ENCODE peak calls at places on chromosomes 2 and 18, in six cellular contexts. E is pancreas, K is lung, J is fibroblast of pulmonary artery, G is AG04450, N is A549. F is an unnamed sample.

GRCh38 chr18:14117611-14118010 is 14.6 kb downstream of the ZNF519 start:
- DNase-seq in E (no peak), K (no peak), J (no peak), G (no peak), N (no peak), F (no peak)

GRCh38 chr2:108565778-108566375 is 31.6 kb downstream of the LIMS1 start:
- DNase-seq in E (no peak), K (no peak), J (no peak), G (no peak), N (no peak), F (no peak)

GRCh38 chr2:105068387-105068786 is 30.5 kb downstream of the MRPS9 start:
- DNase-seq in E (no peak), K (no peak), J (no peak), G (no peak), N (no peak), F (no peak)

GRCh38 chr2:238379096-238379810 is 47.5 kb upstream of the ASB1 start:
- DNase-seq in E (no peak), K (no peak), J (peak; percentile 82), G (no peak), N (no peak), F (no peak)

GRCh38 chr2:127669056-127669455 is 6.3 kb downstream of the LIMS2 start:
- DNase-seq in E (no peak), K (no peak), J (peak; percentile 21), G (no peak), N (no peak), F (no peak)

GRCh38 chr2:11342561-11343343 is 1.7 kb downstream of the ROCK2 start:
- DNase-seq in E (no peak), K (peak; percentile 37), J (peak; percentile 68), G (peak; percentile 46), N (peak; percentile 56), F (no peak)

GRCh38 chr2:225668606-225669266 is 269.2 kb downstream of the NYAP2 start:
- DNase-seq in E (no peak), K (no peak), J (peak; percentile 78), G (peak; percentile 56), N (peak; percentile 47), F (no peak)

GRCh38 chr2:100962366-100963025 is 39.6 kb upstream of the RPL31 start:
- DNase-seq in E (no peak), K (no peak), J (no peak), G (no peak), N (no peak), F (no peak)

GRCh38 chr2:69185807-69186206 is 172.8 kb downstream of the ANTXR1 start:
- DNase-seq in E (no peak), K (no peak), J (no peak), G (no peak), N (no peak), F (no peak)

GRCh38 chr2:232204457-232204931 is 174.1 kb upstream of the ALPP start:
- DNase-seq in E (no peak), K (no peak), J (peak; percentile 15), G (no peak), N (no peak), F (no peak)
- TF ChIP-seq CTCF in E (no peak), K (no peak), J (no peak), G (no peak), N (no peak), F (no peak)

DNA sequence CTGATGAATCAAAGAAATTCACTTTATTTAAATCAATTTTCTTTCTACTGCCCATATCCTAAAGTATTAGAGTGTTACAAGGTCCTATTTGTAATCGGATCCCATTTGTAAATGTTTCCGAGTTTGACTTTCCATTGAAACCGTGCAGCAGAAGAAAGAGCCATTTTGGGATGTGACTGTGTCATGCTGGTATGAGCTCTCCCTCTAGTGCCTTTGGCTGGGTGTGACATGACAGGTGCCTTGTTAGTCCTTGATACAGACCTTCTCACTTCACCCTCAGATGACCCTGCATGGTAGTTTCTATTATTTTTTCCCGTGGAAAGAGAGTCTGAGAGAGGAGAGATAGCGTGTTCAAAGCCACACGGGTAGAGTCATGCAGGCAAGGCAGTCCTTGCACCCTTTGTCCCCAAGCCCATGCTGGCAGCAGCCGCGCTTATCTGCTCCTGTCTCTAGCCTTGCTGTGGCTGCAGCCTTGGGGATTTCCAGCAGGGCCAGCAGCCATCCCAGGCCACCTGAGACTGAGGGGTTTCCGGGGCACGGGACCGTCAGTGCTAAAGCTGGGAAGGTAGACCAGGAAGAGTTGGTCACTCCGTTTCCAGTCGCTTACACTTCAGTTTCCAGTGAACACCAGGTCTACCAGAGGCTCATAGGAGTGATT is 21.4 kb downstream of the CHMP1B start:
- DNase-seq in E (peak; percentile 34), K (no peak), J (peak; percentile 46), G (no peak), N (peak; percentile 41), F (no peak)
- TF ChIP-seq CTCF in E (peak; percentile 19), K (peak; percentile 17), J (peak; percentile 42), G (peak; percentile 47), N (peak; percentile 49), F (peak; percentile 75)

DNA sequence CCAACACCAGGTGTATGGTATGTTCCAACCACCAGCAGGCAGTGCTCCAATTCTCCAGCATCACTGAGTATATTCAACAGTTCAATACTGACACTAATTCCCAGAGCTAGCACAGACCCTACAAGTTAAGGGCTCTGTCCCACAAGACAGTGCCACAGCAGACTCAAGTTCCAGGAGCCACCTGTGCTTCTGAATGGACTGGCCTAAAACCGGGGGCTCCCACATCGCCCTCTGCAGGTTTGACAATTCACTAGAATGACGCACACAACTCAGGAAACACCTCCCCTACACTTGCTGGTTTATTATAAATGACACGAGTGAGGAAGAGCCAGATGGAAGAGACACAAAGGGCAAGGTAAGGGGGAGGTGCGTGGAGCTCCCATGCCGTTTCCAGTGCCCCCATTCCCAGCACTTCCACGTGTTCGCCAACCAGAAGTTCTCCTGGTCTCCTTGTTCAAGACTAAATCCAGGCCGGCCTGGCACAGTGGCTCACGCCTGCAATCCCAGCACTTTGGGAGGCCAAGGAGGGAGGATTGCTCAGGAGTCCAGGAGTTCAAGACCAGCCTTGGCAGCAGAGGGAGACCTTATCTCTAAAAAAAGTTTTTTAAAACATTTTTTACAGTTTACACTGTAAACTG is 12.2 kb upstream of the ATP6V1B1 start:
- DNase-seq in E (no peak), K (no peak), J (no peak), G (no peak), N (peak; percentile 35), F (peak; percentile 43)
- TF ChIP-seq CTCF in E (no peak), K (no peak), J (peak; percentile 25), G (no peak), N (peak; percentile 34), F (peak; percentile 54)

GRCh38 chr2:219076253-219076652 is 15.5 kb upstream of the IHH start:
- DNase-seq in E (no peak), K (no peak), J (no peak), G (no peak), N (no peak), F (no peak)

GRCh38 chr2:219078126-219078525 is 17.4 kb upstream of the IHH start:
- DNase-seq in E (no peak), K (no peak), J (no peak), G (no peak), N (no peak), F (no peak)

GRCh38 chr2:219072741-219073140 is 12.0 kb upstream of the IHH start:
- DNase-seq in E (no peak), K (no peak), J (no peak), G (no peak), N (no peak), F (no peak)

GRCh38 chr2:219071189-219071816 is 10.6 kb upstream of the IHH start:
- DNase-seq in E (no peak), K (no peak), J (no peak), G (no peak), N (no peak), F (no peak)

GRCh38 chr2:219073413-219074129 is 12.8 kb upstream of the IHH start:
- DNase-seq in E (no peak), K (peak; percentile 49), J (peak; percentile 81), G (peak; percentile 27), N (peak; percentile 26), F (no peak)
- TF ChIP-seq CTCF in E (peak; percentile 39), K (peak; percentile 62), J (peak; percentile 72), G (peak; percentile 63), N (peak; percentile 65), F (peak; percentile 72)

DNA sequence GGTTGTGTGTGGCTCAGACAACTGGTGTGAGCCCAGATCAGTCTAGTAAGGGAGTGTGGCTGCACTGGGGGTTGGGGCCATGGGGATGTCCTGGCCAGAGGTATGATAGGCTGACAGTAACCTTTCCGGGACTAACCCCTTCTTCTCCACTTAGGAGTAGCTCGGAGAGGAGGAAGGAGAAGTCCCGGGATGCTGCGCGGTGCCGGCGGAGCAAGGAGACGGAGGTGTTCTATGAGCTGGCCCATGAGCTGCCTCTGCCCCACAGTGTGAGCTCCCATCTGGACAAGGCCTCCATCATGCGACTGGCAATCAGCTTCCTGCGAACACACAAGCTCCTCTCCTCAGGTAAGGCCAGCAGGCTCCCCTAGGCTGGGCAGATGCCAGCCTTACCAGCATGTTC is 49.5 kb downstream of the EPAS1 start:
- DNase-seq in E (no peak), K (no peak), J (no peak), G (no peak), N (no peak), F (no peak)
- TF ChIP-seq CTCF in E (no peak), K (no peak), J (no peak), G (no peak), N (no peak), F (no peak)

DNA sequence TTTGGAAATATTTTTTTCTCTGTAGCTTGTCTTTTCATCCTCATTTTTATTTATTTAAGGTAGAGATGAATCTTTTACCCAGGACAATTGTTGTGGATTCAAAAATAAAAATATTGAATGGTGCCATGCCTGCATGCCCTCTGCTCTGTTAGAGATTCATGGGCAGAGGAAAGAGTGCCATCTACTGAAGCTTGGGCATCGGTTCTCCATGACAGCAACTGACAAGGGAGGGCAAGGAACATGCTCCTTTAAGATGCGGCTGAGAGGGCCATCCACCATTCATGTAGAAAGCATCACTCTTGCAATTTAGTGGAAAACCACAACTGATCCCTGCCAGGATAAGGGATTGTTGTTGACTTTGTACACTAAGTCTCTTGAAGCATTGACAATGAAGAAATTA is 79.9 kb downstream of the PARD3B start:
- DNase-seq in E (no peak), K (no peak), J (peak; percentile 8), G (no peak), N (no peak), F (no peak)
- TF ChIP-seq CTCF in E (no peak), K (no peak), J (no peak), G (no peak), N (no peak), F (peak; percentile 71)

F was measured in chondrocyte.